ENCODE peak calls at places on chromosomes 7 and 10, in seven cellular contexts. M, O, N, R, B, J and F are unnamed samples.

GRCh38 chr10:78700413-78700812 is 368.4 kb upstream of the ZMIZ1 start:
- DNase-seq in M (no peak), O (no peak), N (no peak), R (no peak), B (peak), J (peak), F (no peak)

GRCh38 chr7:75888464-75889222 is 9.8 kb downstream of the RHBDD2 start:
- DNase-seq in M (no peak), O (peak), N (no peak), R (peak), B (no peak), J (no peak), F (peak)

GRCh38 chr10:51030480-51030879 is 43.8 kb upstream of the PRKG1 start:
- DNase-seq in M (no peak), O (no peak), N (no peak), R (no peak), B (peak), J (no peak), F (no peak)

GRCh38 chr10:77391605-77392235 is 245.9 kb downstream of the KCNMA1 start:
- DNase-seq in M (no peak), O (peak), N (peak), R (peak), B (peak), J (peak), F (peak)

GRCh38 chr10:132198381-132199181 is 11.8 kb downstream of the DPYSL4 start:
- DNase-seq in M (no peak), O (no peak), N (no peak), R (no peak), B (no peak), J (no peak), F (no peak)

GRCh38 chr10:72085864-72086465 is 2.4 kb downstream of the SPOCK2 start:
- DNase-seq in M (no peak), O (no peak), N (no peak), R (no peak), B (no peak), J (no peak), F (no peak)

GRCh38 chr10:52951819-52952218 is 179.2 kb upstream of the MBL2 start:
- DNase-seq in M (no peak), O (peak), N (no peak), R (no peak), B (no peak), J (peak), F (no peak)

GRCh38 chr10:96703358-96703757 is 17.0 kb downstream of the PIK3AP1 start:
- DNase-seq in M (no peak), O (no peak), N (no peak), R (no peak), B (no peak), J (no peak), F (no peak)

GRCh38 chr10:123241391-123242141 is 87.4 kb downstream of the BUB3 start:
- DNase-seq in M (peak), O (no peak), N (peak), R (no peak), B (no peak), J (no peak), F (no peak)

GRCh38 chr7:22625251-22625650 is 101.7 kb upstream of the IL6 start:
- DNase-seq in M (no peak), O (no peak), N (no peak), R (no peak), B (no peak), J (no peak), F (no peak)

GRCh38 chr7:18727094-18727870 is 231.7 kb downstream of the HDAC9 start:
- DNase-seq in M (no peak), O (no peak), N (no peak), R (no peak), B (no peak), J (no peak), F (no peak)

GRCh38 chr10:3968727-3969126 is 183.7 kb upstream of the KLF6 start:
- DNase-seq in M (no peak), O (no peak), N (no peak), R (no peak), B (no peak), J (no peak), F (no peak)

GRCh38 chr7:78634073-78634472 is 819.4 kb downstream of the MAGI2 start:
- DNase-seq in M (no peak), O (peak), N (no peak), R (no peak), B (no peak), J (peak), F (no peak)

GRCh38 chr7:44264221-44264956 is 61.0 kb downstream of the CAMK2B start:
- DNase-seq in M (no peak), O (no peak), N (no peak), R (no peak), B (no peak), J (peak), F (no peak)

GRCh38 chr7:101542527-101543241 is 86.4 kb downstream of the MYL10 start:
- DNase-seq in M (peak), O (peak), N (peak), R (peak), B (peak), J (peak), F (peak)

GRCh38 chr7:85423209-85423895 is 236.5 kb upstream of the SEMA3D start:
- DNase-seq in M (no peak), O (no peak), N (no peak), R (no peak), B (no peak), J (no peak), F (no peak)

GRCh38 chr7:81457858-81458522 is 311.9 kb downstream of the HGF start:
- DNase-seq in M (no peak), O (no peak), N (no peak), R (no peak), B (peak), J (peak), F (no peak)

GRCh38 chr7:135620980-135621850 is 41.1 kb upstream of the STMP1 start:
- DNase-seq in M (no peak), O (peak), N (no peak), R (no peak), B (peak), J (peak), F (no peak)

GRCh38 chr10:29130190-29130673 is 158.6 kb upstream of the LYZL1 start:
- DNase-seq in M (no peak), O (no peak), N (no peak), R (no peak), B (peak), J (peak), F (no peak)

GRCh38 chr10:33052476-33052875 is 94.4 kb upstream of the ITGB1 start:
- DNase-seq in M (no peak), O (no peak), N (no peak), R (no peak), B (no peak), J (peak), F (no peak)

GRCh38 chr7:141363748-141364147 is 187.5 kb upstream of the AGK start:
- DNase-seq in M (no peak), O (no peak), N (no peak), R (no peak), B (no peak), J (no peak), F (no peak)

GRCh38 chr7:128425851-128426250 is 16.1 kb upstream of the IMPDH1 start:
- DNase-seq in M (peak), O (peak), N (peak), R (peak), B (peak), J (peak), F (peak)

GRCh38 chr7:44463169-44463808 is 27.2 kb downstream of the NUDCD3 start:
- DNase-seq in M (no peak), O (no peak), N (no peak), R (no peak), B (peak), J (no peak), F (no peak)

GRCh38 chr7:97155897-97156418 is 38.5 kb downstream of the SDHAF3 start:
- DNase-seq in M (no peak), O (no peak), N (no peak), R (no peak), B (no peak), J (no peak), F (no peak)

GRCh38 chr7:92768501-92769360 is 67.6 kb downstream of the CDK6 start:
- DNase-seq in M (no peak), O (peak), N (no peak), R (peak), B (peak), J (peak), F (no peak)

GRCh38 chr10:1419796-1420429 is 317.4 kb downstream of the ADARB2 start:
- DNase-seq in M (no peak), O (no peak), N (no peak), R (no peak), B (no peak), J (no peak), F (no peak)

GRCh38 chr7:107170051-107170661 is 1.4 kb downstream of the HBP1 start:
- DNase-seq in M (no peak), O (no peak), N (no peak), R (no peak), B (no peak), J (no peak), F (no peak)

GRCh38 chr10:112970036-112970435 is 20.0 kb downstream of the TCF7L2 start:
- DNase-seq in M (no peak), O (no peak), N (no peak), R (no peak), B (no peak), J (no peak), F (no peak)

GRCh38 chr7:47379629-47380324 is 202.1 kb downstream of the TNS3 start:
- DNase-seq in M (no peak), O (peak), N (no peak), R (peak), B (peak), J (peak), F (peak)

GRCh38 chr7:75624134-75624832 is 114.5 kb downstream of the HIP1 start:
- DNase-seq in M (no peak), O (peak), N (no peak), R (no peak), B (peak), J (no peak), F (no peak)

GRCh38 chr10:103558916-103559315 is 65.4 kb downstream of the NEURL1 start:
- DNase-seq in M (no peak), O (no peak), N (no peak), R (no peak), B (no peak), J (no peak), F (no peak)

GRCh38 chr7:151246161-151247015 is 2.1 kb downstream of the SMARCD3 start:
- DNase-seq in M (no peak), O (no peak), N (no peak), R (no peak), B (peak), J (no peak), F (no peak)